ENCODE peak calls at places on chromosomes 11 and 22, in six cellular contexts. A is H1, O is IMR-90, W is mesenchymal stem cell, T is neuronal stem cell, X is mesendoderm. E is an unnamed sample.

GRCh38 chr11:76197941-76198640 is 8.2 kb downstream of the WNT11 start:
- DNase-seq in A (no peak), O (no peak), W (no peak), T (no peak), X (no peak), E (no peak)

GRCh38 chr11:32439488-32440210 is 4.3 kb upstream of the WT1 start:
- DNase-seq in A (no peak), O (no peak), W (no peak), T (no peak), X (no peak), E (no peak)

GRCh38 chr11:57197762-57198161 is 16.0 kb downstream of the LRRC55 start:
- DNase-seq in A (no peak), O (no peak), W (no peak), T (no peak), X (no peak), E (no peak)

GRCh38 chr11:93738647-93739081 is 2.6 kb downstream of the TAF1D start:
- DNase-seq in A (no peak), O (no peak), W (peak; percentile 41), T (no peak), X (no peak), E (no peak)

GRCh38 chr11:111538407-111539114 is 2.0 kb upstream of the LAYN start:
- DNase-seq in A (no peak), O (peak; percentile 43), W (peak; percentile 51), T (no peak), X (no peak), E (peak; percentile 92)

GRCh38 chr22:44402196-44403111 is 89.7 kb upstream of the SHISAL1 start:
- DNase-seq in A (no peak), O (no peak), W (no peak), T (no peak), X (no peak), E (no peak)

GRCh38 chr11:7691759-7692334 is 14.4 kb downstream of the OVCH2 start:
- DNase-seq in A (no peak), O (peak; percentile 13), W (no peak), T (no peak), X (no peak), E (peak; percentile 68)

GRCh38 chr11:117328414-117329010 is 858 bp downstream of the CEP164 start:
- DNase-seq in A (no peak), O (peak; percentile 58), W (peak; percentile 75), T (no peak), X (peak; percentile 43), E (peak; percentile 43)

GRCh38 chr11:94107363-94107762 is 21.3 kb upstream of the PANX1 start:
- DNase-seq in A (no peak), O (no peak), W (no peak), T (no peak), X (no peak), E (no peak)

DNA sequence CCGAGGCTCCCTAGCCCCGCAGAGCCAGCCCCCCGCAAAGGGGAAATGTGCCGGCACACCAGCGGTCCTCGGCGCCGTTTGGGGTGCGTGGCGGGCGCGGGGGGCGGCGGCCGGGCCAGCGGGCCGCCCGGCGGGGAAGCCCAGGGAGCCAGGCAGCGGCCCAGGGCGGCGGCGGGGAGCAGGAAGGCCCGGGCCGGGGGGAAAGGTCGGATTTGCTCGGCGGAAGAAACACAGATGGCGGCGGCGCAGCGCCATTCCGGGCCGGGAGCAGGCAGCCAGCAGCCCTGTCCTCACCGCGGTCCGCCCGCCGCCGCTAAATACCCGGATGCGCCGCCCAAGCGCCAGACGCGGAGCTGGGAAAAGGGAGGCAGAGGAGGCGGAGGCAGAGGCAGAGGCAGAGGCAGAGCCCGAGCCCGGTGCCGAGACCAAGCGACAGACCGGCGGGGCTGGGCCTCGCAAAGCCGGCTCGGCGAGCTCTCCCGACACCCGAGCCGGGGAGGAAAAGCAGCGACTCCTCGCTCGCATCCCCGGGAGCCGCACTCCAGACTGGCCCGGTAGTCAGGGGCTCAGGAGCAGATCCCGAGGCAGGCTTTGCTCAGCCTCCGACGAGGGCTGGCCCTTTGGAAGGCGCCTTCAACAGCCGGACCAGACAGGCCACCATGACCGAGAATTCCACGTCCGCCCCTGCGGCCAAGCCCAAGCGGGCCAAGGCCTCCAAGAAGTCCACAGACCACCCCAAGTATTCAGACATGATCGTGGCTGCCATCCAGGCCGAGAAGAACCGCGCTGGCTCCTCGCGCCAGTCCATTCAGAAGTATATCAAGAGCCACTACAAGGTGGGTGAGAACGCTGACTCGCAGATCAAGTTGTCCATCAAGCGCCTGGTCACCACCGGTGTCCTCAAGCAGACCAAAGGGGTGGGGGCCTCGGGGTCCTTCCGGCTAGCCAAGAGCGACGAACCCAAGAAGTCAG is 2.6 kb upstream of the GCAT start:
- DNase-seq in A (peak; percentile 97), O (peak; percentile 70), W (peak; percentile 81), T (no peak), X (peak; percentile 88), E (peak; percentile 88)
- H2BK120ac ChIP-seq in A (no peak overlapping the region), O (peak overlapping the region; percentile 52), W (peak overlapping the region; percentile 98), T (peak overlapping the region; percentile 95), X (peak overlapping the region; percentile 54), E (peak overlapping the region; percentile 76)

DNA sequence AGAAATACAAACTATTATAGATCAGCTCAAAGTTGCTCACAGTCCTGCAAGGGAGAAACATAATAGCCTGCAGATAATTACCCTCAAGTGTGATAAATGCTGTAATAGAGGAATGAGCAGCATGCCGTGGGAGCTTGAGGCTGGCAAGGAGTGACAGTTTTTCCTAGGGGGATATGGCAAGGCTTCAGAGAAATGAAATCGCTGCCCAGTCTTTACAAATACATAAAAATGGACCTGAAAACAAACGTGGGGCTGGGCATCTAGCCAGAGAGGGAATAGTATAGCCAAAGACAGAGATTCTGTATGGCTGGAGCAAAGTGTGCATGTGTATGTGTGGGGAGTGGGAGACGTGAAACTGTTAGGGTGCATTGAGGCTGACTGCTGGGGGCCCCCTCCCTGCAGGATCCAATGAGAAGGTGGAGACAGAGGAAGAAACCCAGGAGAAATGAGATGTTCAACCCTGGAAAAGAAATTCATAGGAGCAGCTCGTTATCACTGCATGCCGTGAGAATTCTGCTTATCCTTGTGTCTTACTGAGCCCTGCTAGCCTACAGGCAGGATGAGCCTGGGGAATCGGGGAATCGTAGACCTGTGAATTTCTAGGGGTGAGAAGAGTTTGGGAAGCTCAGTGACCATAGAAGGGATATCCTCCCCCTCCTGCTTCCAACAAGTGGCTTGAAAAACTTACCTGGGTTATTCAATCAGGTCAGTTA is 167.0 kb downstream of the LDLRAD3 start:
- DNase-seq in A (no peak), O (no peak), W (no peak), T (no peak), X (peak; percentile 68), E (no peak)
- H2AK5ac ChIP-seq in A (peak overlapping the region; percentile 18), O (no peak overlapping the region), W (no peak overlapping the region), T (peak overlapping the region; percentile 61), X (peak overlapping the region; percentile 49), E (no peak overlapping the region)

GRCh38 chr11:60951909-60952741 is at the start of gene SLC15A3:
- DNase-seq in A (peak; percentile 72), O (peak; percentile 27), W (peak; percentile 65), T (no peak), X (peak; percentile 76), E (peak; percentile 74)

GRCh38 chr11:60952742-60953170 is 780 bp upstream of the SLC15A3 start:
- DNase-seq in A (no peak), O (no peak), W (no peak), T (no peak), X (peak; percentile 26), E (no peak)

GRCh38 chr11:60950024-60950423 is 2.0 kb downstream of the SLC15A3 start:
- DNase-seq in A (no peak), O (no peak), W (no peak), T (no peak), X (no peak), E (no peak)

GRCh38 chr11:60951611-60951908 is 416 bp downstream of the SLC15A3 start:
- DNase-seq in A (no peak), O (no peak), W (no peak), T (no peak), X (peak; percentile 68), E (no peak)

DNA sequence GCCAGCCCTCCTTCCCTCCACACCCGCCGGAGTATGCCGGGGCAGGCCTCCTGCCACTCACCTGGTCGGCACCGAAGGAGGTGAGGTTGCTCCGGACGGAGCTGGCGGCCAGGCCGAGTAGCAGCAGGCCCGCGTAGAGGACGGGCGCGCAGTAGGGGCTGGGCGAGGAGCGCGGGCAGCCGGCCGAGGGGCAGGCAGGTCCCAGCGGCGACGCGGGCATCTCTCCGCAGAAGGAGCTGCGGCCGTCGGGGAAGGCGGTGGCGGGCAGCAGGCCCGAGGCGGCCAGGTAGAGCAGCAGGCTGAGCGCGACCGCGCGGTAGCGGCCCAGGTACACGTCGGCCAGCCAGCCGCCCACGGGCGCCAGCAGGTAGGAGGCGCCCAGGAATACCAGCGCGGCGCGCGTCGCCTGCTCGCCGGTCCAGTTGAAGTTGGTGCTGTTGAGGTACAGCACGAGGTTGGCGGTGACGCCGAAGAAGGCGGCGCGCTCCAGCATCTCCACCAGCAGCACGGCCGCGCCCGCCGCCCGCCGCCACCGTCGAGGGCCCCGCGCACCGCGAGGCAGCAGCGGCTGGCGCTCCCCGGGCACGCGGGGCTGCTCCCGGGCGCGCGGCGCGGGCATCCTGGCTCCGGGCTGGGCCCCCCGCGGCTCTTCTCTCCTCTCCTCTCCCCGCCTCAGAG is 904 bp downstream of the SLC15A3 start:
- DNase-seq in A (peak; percentile 71), O (no peak), W (peak; percentile 21), T (no peak), X (peak; percentile 52), E (no peak)
- H3K4me3 ChIP-seq in A (peak overlapping the region; percentile 28), O (no peak overlapping the region), W (peak overlapping the region; percentile 78), T (no peak overlapping the region), X (peak overlapping the region; percentile 24), E (peak overlapping the region; percentile 50)

GRCh38 chr11:66479741-66480115 is 506 bp upstream of the DPP3 start:
- DNase-seq in A (no peak), O (no peak), W (no peak), T (no peak), X (no peak), E (no peak)
- H2BK120ac ChIP-seq in A (no peak overlapping the region), O (peak overlapping the region; percentile 18), W (peak overlapping the region; percentile 71), T (no peak overlapping the region), X (no peak overlapping the region), E (peak overlapping the region; percentile 81)

GRCh38 chr11:11985954-11986949 is 22.2 kb downstream of the DKK3 start:
- DNase-seq in A (no peak), O (no peak), W (no peak), T (no peak), X (peak; percentile 97), E (no peak)

GRCh38 chr11:11984563-11984962 is 23.9 kb downstream of the DKK3 start:
- DNase-seq in A (no peak), O (no peak), W (no peak), T (no peak), X (no peak), E (no peak)

GRCh38 chr11:11983427-11983826 is 25.0 kb downstream of the DKK3 start:
- DNase-seq in A (no peak), O (no peak), W (no peak), T (no peak), X (no peak), E (no peak)

GRCh38 chr11:11982975-11983374 is 25.5 kb downstream of the DKK3 start:
- DNase-seq in A (no peak), O (peak; percentile 75), W (no peak), T (no peak), X (no peak), E (no peak)

DNA sequence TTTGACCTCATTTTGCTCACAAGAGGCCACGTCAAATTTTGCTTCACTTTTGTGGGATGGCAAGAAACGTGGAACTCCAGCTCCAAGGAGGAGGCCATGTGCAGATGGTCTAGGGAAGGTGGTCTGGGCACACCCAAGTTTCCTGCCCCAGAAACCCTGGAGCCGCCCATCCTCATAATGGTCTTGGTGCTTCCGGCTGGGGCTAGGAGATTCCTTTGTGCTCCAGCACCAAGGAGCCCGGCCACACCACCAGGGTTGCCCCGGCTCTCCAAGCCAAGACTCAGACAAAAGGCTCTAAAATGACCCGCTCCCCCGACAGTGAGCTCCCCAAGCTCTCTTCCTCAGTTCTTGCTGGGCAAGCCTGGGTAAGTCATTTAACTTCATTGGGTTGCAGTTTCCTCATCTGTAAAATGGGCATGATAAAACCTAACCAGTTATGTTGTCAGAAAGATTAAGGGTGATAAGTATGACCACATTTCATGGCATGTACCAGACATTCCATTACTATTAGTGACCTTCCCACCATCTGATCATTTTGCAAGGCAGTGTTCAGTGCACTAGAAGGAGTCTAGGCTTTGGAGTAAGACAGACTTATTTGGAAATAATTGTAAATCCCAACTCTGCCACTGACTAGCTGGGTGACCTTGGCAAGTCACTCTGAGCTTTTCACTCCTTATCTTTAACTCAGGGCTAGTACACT is 23.3 kb downstream of the DKK3 start:
- DNase-seq in A (no peak), O (peak; percentile 84), W (peak; percentile 82), T (no peak), X (no peak), E (peak; percentile 84)
- H2AK5ac ChIP-seq in A (no peak overlapping the region), O (peak overlapping the region; percentile 73), W (peak overlapping the region; percentile 36), T (no peak overlapping the region), X (peak overlapping the region; percentile 6), E (peak overlapping the region; percentile 2)